ENCODE peak calls at places on chromosomes 3 and 15, in six cellular contexts. K is IMR-90, Z is mucosa of gallbladder, T is hypothalamus, M is fibroblast of the aortic adventitia, U is GM13976. B is an unnamed sample.

GRCh38 chr3:105904251-105904650 is 35.4 kb upstream of the CBLB start:
- DNase-seq in Z (no peak), T (no peak), K (peak), U (no peak), M (peak), B (no peak)

GRCh38 chr15:63473999-63474809 is 30.2 kb upstream of the USP3 start:
- DNase-seq in M (peak), Z (peak), T (no peak), K (peak), U (peak), B (no peak)

GRCh38 chr3:36941658-36942057 is 3.2 kb downstream of the TRANK1 start:
- DNase-seq in M (peak), Z (no peak), U (no peak), T (no peak), K (peak), B (no peak)

GRCh38 chr3:69216981-69217380 is 94.6 kb upstream of the LMOD3 start:
- DNase-seq in M (no peak), T (no peak), K (no peak), U (no peak), Z (no peak), B (no peak)

GRCh38 chr3:188349276-188349962 is 195.5 kb downstream of the LPP start:
- DNase-seq in K (no peak), T (no peak), M (peak), U (no peak), Z (no peak), B (no peak)

GRCh38 chr3:138068579-138069174 is 46.7 kb downstream of the DZIP1L start:
- DNase-seq in T (peak), Z (peak), M (peak), U (peak), K (peak), B (peak)

GRCh38 chr15:66827039-66827697 is 125.1 kb downstream of the SMAD6 start:
- DNase-seq in Z (no peak), M (no peak), T (no peak), U (no peak), K (no peak), B (no peak)

GRCh38 chr3:24160424-24160823 is 215.3 kb downstream of the NR1D2 start:
- DNase-seq in M (peak), Z (no peak), U (no peak), T (no peak), K (peak), B (no peak)

GRCh38 chr15:62958528-62958927 is 84.0 kb upstream of the TPM1 start:
- DNase-seq in U (no peak), M (peak), K (no peak), T (no peak), Z (no peak), B (no peak)

GRCh38 chr3:100057716-100058575 is 56.4 kb downstream of the FILIP1L start:
- DNase-seq in Z (no peak), T (no peak), K (no peak), M (peak), U (no peak), B (no peak)

GRCh38 chr3:32374788-32375595 is 16.7 kb upstream of the CMTM7 start:
- DNase-seq in M (peak), T (peak), K (peak), Z (peak), U (peak), B (peak)